ENCODE peak calls at places on chromosomes 7 and 10, in four cellular contexts. T is HepG2, J is H1, E is K562. X is an unnamed sample.

GRCh38 chr10:97373456-97373855 is 27.7 kb downstream of the RRP12 start:
- DNase-seq in T (no peak), J (no peak), E (no peak), X (no peak)

GRCh38 chr10:97553575-97554100 is 18.9 kb upstream of the ANKRD2 start:
- DNase-seq in T (peak), E (peak), J (peak), X (peak)

GRCh38 chr7:6442114-6442513 is 5.6 kb downstream of the DAGLB start:
- DNase-seq in J (no peak), E (no peak), T (no peak), X (no peak)

GRCh38 chr10:101817542-101818118 is 614 bp downstream of the OGA start:
- DNase-seq in T (no peak), J (no peak), E (peak), X (peak)

GRCh38 chr10:114525368-114525949 is 121.2 kb upstream of the AFAP1L2 start:
- DNase-seq in E (no peak), T (no peak), J (no peak), X (no peak)

GRCh38 chr7:43123457-43123856 is 11.0 kb downstream of the HECW1 start:
- DNase-seq in T (no peak), J (no peak), E (no peak), X (no peak)

GRCh38 chr7:132972745-132973144 is 109.1 kb downstream of the CHCHD3 start:
- DNase-seq in E (no peak), J (no peak), T (no peak), X (no peak)

GRCh38 chr7:9200666-9201065 is 767.3 kb downstream of the NXPH1 start:
- DNase-seq in J (no peak), E (no peak), T (no peak), X (no peak)

GRCh38 chr10:106705576-106706526 is 458.7 kb downstream of the SORCS1 start:
- DNase-seq in T (peak), E (peak), J (peak), X (no peak)

GRCh38 chr10:11433657-11434056 is 177.8 kb downstream of the USP6NL start:
- DNase-seq in J (no peak), T (no peak), E (no peak), X (no peak)

GRCh38 chr7:130831322-130831721 is 97.3 kb upstream of the KLF14 start:
- DNase-seq in J (no peak), T (no peak), E (no peak), X (no peak)

GRCh38 chr7:130829415-130829814 is 95.4 kb upstream of the KLF14 start:
- DNase-seq in T (no peak), J (no peak), E (no peak), X (no peak)

DNA sequence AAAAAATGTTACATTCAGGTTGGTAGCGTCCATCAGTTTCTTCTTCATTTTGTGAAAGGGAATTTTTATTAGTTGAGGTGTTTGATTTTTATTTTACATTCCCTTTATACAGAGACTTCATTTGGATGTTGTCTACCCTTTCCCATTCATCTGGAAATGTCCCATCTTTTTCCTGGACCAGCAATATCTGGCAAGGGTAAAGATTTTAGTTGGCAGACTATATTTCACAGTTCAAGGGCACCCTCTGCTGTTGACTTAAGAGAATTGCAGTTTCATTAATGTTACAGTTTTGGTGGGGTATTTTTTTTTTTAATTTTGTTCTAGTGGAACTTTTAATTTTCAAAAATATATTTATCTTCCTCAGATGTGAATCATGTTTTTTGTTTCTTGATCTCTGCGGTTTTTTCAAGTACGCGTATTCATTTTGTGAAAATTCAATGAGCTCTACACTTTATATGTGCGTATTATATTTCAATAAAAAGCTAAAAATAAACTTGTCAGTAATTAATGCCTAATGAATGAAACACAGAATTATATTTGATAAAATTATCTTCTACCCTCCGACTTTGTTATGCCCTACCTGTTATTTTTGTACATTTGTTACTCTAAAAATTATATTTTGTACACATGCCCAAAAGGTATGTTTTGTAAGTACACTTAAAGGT is 97.9 kb upstream of the KLF14 start:
- DNase-seq in T (peak), E (peak), J (no peak), X (peak)
- TF ChIP-seq MAFK in T (no peak), E (no peak), J (no peak), X (no peak)

GRCh38 chr7:105268511-105269392 is 120.0 kb downstream of the SRPK2 start:
- DNase-seq in T (peak), E (no peak), J (no peak), X (peak)
- TF ChIP-seq RNF2 in T (no peak), E (no peak), J (no peak), X (no peak)

GRCh38 chr10:33416691-33417090 is 82.2 kb upstream of the NRP1 start:
- DNase-seq in T (no peak), J (no peak), E (no peak), X (no peak)

GRCh38 chr10:33422779-33423520 is 88.5 kb upstream of the NRP1 start:
- DNase-seq in J (no peak), T (no peak), E (no peak), X (no peak)

GRCh38 chr10:33416209-33416608 is 81.7 kb upstream of the NRP1 start:
- DNase-seq in T (no peak), E (no peak), J (no peak), X (no peak)

GRCh38 chr10:33418309-33418708 is 83.8 kb upstream of the NRP1 start:
- DNase-seq in J (no peak), T (no peak), E (no peak), X (no peak)

GRCh38 chr10:33421789-33422188 is 87.3 kb upstream of the NRP1 start:
- DNase-seq in E (no peak), J (no peak), T (no peak), X (peak)
- TF ChIP-seq MAFK in E (no peak), J (no peak), T (no peak), X (no peak)

GRCh38 chr7:69880848-69881247 is 282.6 kb downstream of the AUTS2 start:
- DNase-seq in J (no peak), E (no peak), T (no peak), X (no peak)
- TF ChIP-seq RNF2 in J (no peak), E (no peak), T (no peak), X (no peak)

GRCh38 chr7:81385370-81385769 is 384.5 kb downstream of the HGF start:
- DNase-seq in T (no peak), J (no peak), E (no peak), X (no peak)

GRCh38 chr7:81383848-81384247 is 386.0 kb downstream of the HGF start:
- DNase-seq in E (no peak), T (no peak), J (no peak), X (no peak)
- TF ChIP-seq MAFK in E (no peak), T (no peak), J (no peak), X (no peak)

GRCh38 chr7:117072620-117073118 is 119.4 kb downstream of the ST7 start:
- DNase-seq in T (no peak), J (no peak), E (no peak), X (no peak)
- TF ChIP-seq RNF2 in T (no peak), J (no peak), E (no peak), X (no peak)

DNA sequence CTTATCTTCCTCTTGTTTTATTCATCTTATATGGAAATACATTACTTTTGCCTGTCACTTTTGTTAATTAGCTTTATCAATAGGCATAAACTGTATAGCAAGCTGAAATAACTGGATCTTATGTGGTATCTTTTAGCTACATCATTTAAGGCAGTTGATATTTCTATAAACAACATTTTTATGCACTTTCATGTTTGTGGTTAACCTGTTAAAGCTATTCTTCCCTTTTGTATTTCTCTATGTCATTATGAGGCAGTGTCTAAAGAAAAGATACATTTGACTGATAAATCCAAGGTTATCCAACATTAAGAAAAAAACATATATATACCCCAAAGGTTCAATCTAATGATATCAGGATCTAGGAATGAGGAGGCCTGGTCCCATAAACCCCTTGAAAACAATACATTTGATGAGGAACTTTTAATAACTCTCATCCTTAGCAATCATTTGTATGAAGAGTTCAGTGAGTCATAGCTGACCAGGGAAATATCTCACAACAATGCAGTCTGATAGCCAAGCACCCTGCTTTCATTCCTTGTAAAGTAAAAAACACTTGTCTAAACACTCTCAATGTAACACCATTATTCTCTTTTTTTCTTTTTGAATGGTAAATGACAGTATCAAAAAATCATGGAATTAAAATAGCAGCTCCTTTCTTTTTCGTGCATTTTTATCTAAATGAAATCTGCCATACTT is 300.9 kb downstream of the NEBL start:
- DNase-seq in T (no peak), J (no peak), E (no peak), X (no peak)
- TF ChIP-seq MAFK in T (no peak), J (no peak), E (no peak), X (no peak)